ENCODE peak calls at places on chromosomes 2 and 18, in ten cellular contexts. U is HCT116, N is prostate gland, G is breast epithelium, K is K562, E is H1, H is stomach, C is upper lobe of left lung, F is GM23338, D is sigmoid colon. P is an unnamed sample.

GRCh38 chr2:101500175-101500574 is 25.3 kb upstream of the RFX8 start:
- DNase-seq in E (no peak), H (no peak), N (no peak), D (no peak), U (no peak), K (no peak), F (no peak), C (no peak), G (no peak), P (no peak)

GRCh38 chr2:158473719-158474392 is 17.1 kb downstream of the PKP4 start:
- DNase-seq in D (no peak), K (no peak), E (no peak), G (no peak), N (no peak), H (no peak), F (peak), U (no peak), C (no peak), P (no peak)

GRCh38 chr2:26174691-26175181 is 1.8 kb downstream of the GAREM2 start:
- DNase-seq in C (peak), U (no peak), D (peak), K (no peak), H (no peak), E (no peak), N (no peak), F (no peak), G (peak), P (no peak)

GRCh38 chr2:71611781-71612545 is 158.6 kb downstream of the DYSF start:
- DNase-seq in C (peak), G (peak), D (peak), U (no peak), H (peak), N (no peak), K (no peak), E (no peak), F (no peak), P (no peak)

GRCh38 chr2:176484838-176485237 is 215.6 kb downstream of the MTX2 start:
- DNase-seq in F (no peak), N (peak), E (no peak), C (no peak), U (no peak), G (no peak), K (no peak), D (no peak), H (no peak), P (no peak)

GRCh38 chr2:221203846-221204245 is 368.3 kb downstream of the EPHA4 start:
- DNase-seq in C (no peak), U (no peak), F (no peak), K (no peak), N (peak), E (no peak), H (peak), G (no peak), D (no peak), P (peak)

GRCh38 chr2:28649481-28650260 is 102.0 kb upstream of the PPP1CB start:
- DNase-seq in H (no peak), C (no peak), U (peak), F (no peak), D (peak), K (peak), N (no peak), E (no peak), G (no peak), P (no peak)

GRCh38 chr2:236841389-236841788 is 244.3 kb upstream of the COPS8 start:
- DNase-seq in F (no peak), N (no peak), C (no peak), D (peak), H (no peak), E (no peak), U (no peak), K (no peak), G (no peak), P (no peak)

GRCh38 chr2:225765845-225766244 is 366.3 kb downstream of the NYAP2 start:
- DNase-seq in K (no peak), C (no peak), N (no peak), G (no peak), U (no peak), D (no peak), F (no peak), H (no peak), E (no peak), P (no peak)

GRCh38 chr18:57826252-57826651 is 23.1 kb upstream of the ATP8B1 start:
- DNase-seq in D (no peak), C (no peak), N (no peak), G (no peak), H (no peak), U (no peak), F (no peak), K (no peak), E (no peak), P (no peak)

GRCh38 chr18:55031164-55031563 is 71.9 kb upstream of the CCDC68 start:
- DNase-seq in G (no peak), F (no peak), N (no peak), H (no peak), C (no peak), D (no peak), U (no peak), K (no peak), E (no peak), P (no peak)

GRCh38 chr18:39721712-39722111 is 2156.1 kb upstream of the CELF4 start:
- DNase-seq in E (no peak), H (no peak), N (no peak), K (no peak), C (no peak), U (no peak), F (no peak), G (no peak), D (no peak), P (no peak)

GRCh38 chr2:24667542-24667941 is 125.6 kb downstream of the PTRHD1 start:
- DNase-seq in E (no peak), N (no peak), G (no peak), U (no peak), D (no peak), K (no peak), F (no peak), C (no peak), H (no peak), P (no peak)

DNA sequence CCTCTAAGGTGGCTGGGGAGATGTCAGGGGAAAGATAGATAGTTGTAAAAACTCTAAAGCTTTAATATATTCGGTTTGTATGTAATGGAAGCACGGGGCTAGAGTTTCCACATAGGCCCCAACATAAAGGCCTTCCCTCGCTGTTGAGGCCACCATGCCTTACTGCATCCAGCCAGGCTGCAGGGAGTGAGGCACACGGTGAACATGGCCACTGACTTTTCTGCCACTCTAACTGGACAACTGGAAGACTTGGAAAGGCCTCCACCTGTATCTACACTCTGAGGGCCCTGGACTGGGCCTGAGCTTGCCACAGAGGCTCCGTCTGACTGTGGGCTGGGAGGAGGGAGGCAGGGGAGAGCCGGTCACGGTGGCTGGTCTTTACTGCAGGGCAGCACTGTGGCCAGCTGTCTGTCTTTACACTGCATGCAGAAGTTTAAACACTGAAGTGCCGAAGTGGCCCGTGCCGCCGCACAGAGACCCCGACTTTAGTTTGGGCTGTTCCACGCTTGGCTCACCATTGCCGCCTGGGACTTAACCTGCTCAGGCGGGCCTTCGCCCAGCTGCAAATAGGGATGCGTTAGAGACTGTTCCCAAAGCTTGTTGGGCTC is 66.7 kb downstream of the EMILIN2 start:
- DNase-seq in E (no peak), U (no peak), H (no peak), K (no peak), F (no peak), C (no peak), D (peak), N (no peak), G (peak), P (no peak)
- TF ChIP-seq POLR2AphosphoS5 in E (no peak), U (no peak), H (no peak), K (no peak), F (no peak), C (no peak), D (no peak), N (no peak), G (no peak), P (no peak)

GRCh38 chr2:36441816-36442215 is 86.2 kb downstream of the CRIM1 start:
- DNase-seq in F (no peak), D (no peak), U (no peak), C (no peak), E (no peak), H (no peak), K (no peak), G (no peak), N (no peak), P (no peak)
- H3K27ac ChIP-seq in F (no peak), D (peak), U (no peak), C (no peak), E (no peak), H (peak), K (no peak), G (peak), N (no peak), P (peak)

GRCh38 chr18:58990720-58991119 is 126.0 kb downstream of the ZNF532 start:
- DNase-seq in F (no peak), H (no peak), G (no peak), U (no peak), E (no peak), D (no peak), K (no peak), C (no peak), N (no peak), P (no peak)

GRCh38 chr18:58992301-58993231 is 127.9 kb downstream of the ZNF532 start:
- DNase-seq in E (no peak), N (no peak), F (no peak), C (no peak), K (no peak), U (no peak), H (no peak), G (no peak), D (no peak), P (no peak)

GRCh38 chr18:58995663-58996062 is 131.0 kb downstream of the ZNF532 start:
- DNase-seq in G (no peak), E (no peak), C (no peak), H (no peak), K (no peak), F (no peak), D (no peak), U (no peak), N (no peak), P (no peak)

GRCh38 chr18:58991127-58991798 is 126.6 kb downstream of the ZNF532 start:
- DNase-seq in C (no peak), D (no peak), N (no peak), F (no peak), U (no peak), G (no peak), E (no peak), H (no peak), K (no peak), P (no peak)

GRCh38 chr18:58993260-58993659 is 128.6 kb downstream of the ZNF532 start:
- DNase-seq in F (no peak), N (no peak), G (no peak), E (no peak), K (no peak), H (no peak), U (no peak), C (no peak), D (no peak), P (no peak)
- TF ChIP-seq POLR2AphosphoS5 in F (no peak), N (no peak), G (no peak), E (no peak), K (no peak), H (no peak), U (no peak), C (no peak), D (no peak), P (no peak)

GRCh38 chr2:235264512-235264911 is 229.3 kb upstream of the AGAP1 start:
- DNase-seq in K (no peak), D (no peak), U (no peak), H (no peak), C (no peak), E (no peak), G (no peak), N (no peak), F (no peak), P (no peak)

GRCh38 chr2:235263205-235264120 is 230.4 kb upstream of the AGAP1 start:
- DNase-seq in K (peak), G (peak), C (peak), F (peak), N (peak), E (peak), D (peak), H (peak), U (peak), P (peak)

GRCh38 chr2:235265348-235265965 is 228.4 kb upstream of the AGAP1 start:
- DNase-seq in K (no peak), H (no peak), U (no peak), N (no peak), F (no peak), G (no peak), E (no peak), D (no peak), C (no peak), P (no peak)

GRCh38 chr2:235264121-235264493 is 229.7 kb upstream of the AGAP1 start:
- DNase-seq in F (no peak), E (no peak), K (no peak), G (no peak), D (no peak), N (no peak), H (no peak), U (peak), C (no peak), P (no peak)

GRCh38 chr2:235262750-235263149 is 231.1 kb upstream of the AGAP1 start:
- DNase-seq in G (no peak), F (no peak), N (no peak), D (no peak), C (no peak), E (no peak), K (no peak), U (no peak), H (no peak), P (no peak)
- H3K27ac ChIP-seq in G (no peak), F (no peak), N (no peak), D (no peak), C (no peak), E (no peak), K (no peak), U (no peak), H (no peak), P (peak)

GRCh38 chr2:162839419-162839818 is 852 bp upstream of the KCNH7 start:
- DNase-seq in D (no peak), K (no peak), N (no peak), G (no peak), C (peak), H (no peak), F (peak), E (no peak), U (no peak), P (no peak)
- TF ChIP-seq POLR2AphosphoS5 in D (no peak), K (no peak), N (no peak), G (no peak), C (no peak), H (no peak), F (no peak), E (no peak), U (no peak), P (no peak)

GRCh38 chr2:73830871-73831401 is 2.2 kb downstream of the STAMBP start:
- DNase-seq in K (no peak), E (no peak), G (no peak), H (no peak), D (no peak), F (no peak), N (no peak), U (no peak), C (no peak), P (no peak)
- H3K27ac ChIP-seq in K (no peak), E (no peak), G (peak), H (no peak), D (peak), F (no peak), N (no peak), U (no peak), C (no peak), P (peak)

GRCh38 chr18:9017900-9018217 is 84.6 kb upstream of the NDUFV2 start:
- DNase-seq in U (no peak), G (no peak), H (no peak), C (no peak), D (no peak), E (no peak), N (no peak), K (no peak), F (no peak), P (no peak)

GRCh38 chr18:9019135-9019534 is 83.4 kb upstream of the NDUFV2 start:
- DNase-seq in U (no peak), C (no peak), D (no peak), H (no peak), K (no peak), F (no peak), E (no peak), N (no peak), G (no peak), P (no peak)

GRCh38 chr18:9016819-9017169 is 85.7 kb upstream of the NDUFV2 start:
- DNase-seq in K (no peak), D (no peak), C (no peak), U (no peak), N (no peak), H (no peak), G (no peak), E (no peak), F (no peak), P (no peak)

GRCh38 chr18:9015689-9016088 is 86.8 kb upstream of the NDUFV2 start:
- DNase-seq in G (no peak), F (no peak), H (no peak), U (no peak), E (no peak), C (no peak), N (no peak), D (no peak), K (no peak), P (no peak)

GRCh38 chr18:9017170-9017899 is 85.2 kb upstream of the NDUFV2 start:
- DNase-seq in D (peak), K (peak), G (peak), E (peak), U (peak), F (peak), H (peak), N (peak), C (peak), P (peak)
- TF ChIP-seq POLR2AphosphoS5 in D (peak), K (peak), G (peak), E (no peak), U (peak), F (no peak), H (no peak), N (no peak), C (no peak), P (peak)

GRCh38 chr2:43228341-43228751 is 1.9 kb upstream of the ZFP36L2 start:
- DNase-seq in C (no peak), D (no peak), N (no peak), H (no peak), K (peak), G (no peak), F (no peak), U (no peak), E (no peak), P (no peak)
- H3K27ac ChIP-seq in C (peak), D (peak), N (peak), H (peak), K (no peak), G (peak), F (no peak), U (peak), E (no peak), P (peak)

GRCh38 chr2:241638940-241639339 is 1.4 kb downstream of the ATG4B start:
- DNase-seq in E (no peak), G (no peak), C (no peak), K (no peak), D (no peak), H (no peak), N (no peak), U (no peak), F (no peak), P (no peak)

GRCh38 chr2:241636983-241637232 is at the start of gene THAP4:
- DNase-seq in U (no peak), G (no peak), C (peak), H (peak), E (no peak), F (peak), K (no peak), D (peak), N (peak), P (peak)

GRCh38 chr2:241636182-241636982 is 576 bp downstream of the THAP4 start:
- DNase-seq in D (peak), C (peak), K (peak), F (peak), E (no peak), N (no peak), U (no peak), G (no peak), H (peak), P (peak)

GRCh38 chr2:241638063-241638660 is 669 bp downstream of the ATG4B start:
- DNase-seq in F (no peak), D (no peak), C (no peak), G (no peak), E (no peak), H (no peak), K (no peak), U (no peak), N (no peak), P (no peak)

DNA sequence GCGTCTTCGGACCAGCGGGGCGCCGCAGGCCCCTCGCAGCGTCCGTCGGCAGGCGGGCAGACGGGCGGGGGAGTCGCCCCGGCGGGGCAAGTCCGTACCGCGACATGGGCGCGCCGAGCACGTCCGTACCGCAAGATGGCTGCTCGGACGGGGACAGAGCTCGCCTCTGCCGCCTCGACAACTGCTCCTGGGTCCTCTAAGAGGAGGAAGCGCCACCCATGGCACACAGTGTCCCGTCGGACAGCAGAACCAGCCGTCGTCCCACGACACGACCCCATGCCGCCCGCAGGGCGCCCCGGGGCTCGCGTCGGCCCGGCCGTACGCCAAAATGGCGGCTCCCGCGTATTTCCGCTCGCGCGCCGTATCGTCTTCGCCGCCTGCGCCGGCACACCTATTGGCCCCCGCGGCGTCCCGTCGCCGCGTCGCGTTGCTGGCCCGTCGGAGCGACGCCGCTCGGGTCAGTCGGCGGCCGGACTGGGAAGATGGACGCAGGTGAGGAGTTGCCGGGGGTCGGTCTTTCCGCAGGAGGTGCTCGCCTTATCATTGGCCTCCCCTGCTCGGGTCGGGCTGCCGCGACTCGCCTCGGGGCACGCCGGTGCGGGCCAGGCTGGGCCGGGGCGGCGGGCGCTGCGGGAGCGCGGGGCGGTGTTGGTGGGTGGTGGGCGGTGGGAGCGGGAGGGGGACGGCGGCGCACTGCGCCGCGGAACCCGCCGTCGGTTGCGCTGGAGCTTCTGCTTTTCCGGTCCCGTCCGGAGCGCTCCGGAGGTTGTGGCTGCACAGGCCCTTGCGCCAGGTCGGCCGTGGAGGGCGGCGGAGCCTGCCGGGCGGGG is at the start of gene ATG4B:
- DNase-seq in F (peak), U (peak), G (peak), H (peak), N (peak), D (peak), K (peak), E (peak), C (peak), P (peak)
- TF ChIP-seq POLR2AphosphoS5 in F (peak), U (peak), G (peak), H (peak), N (peak), D (peak), K (peak), E (peak), C (peak), P (peak)

P was measured in transverse colon.